ENCODE peak calls at places on chromosomes 12 and 14, in six cellular contexts. P, G, M, E, N and Q are unnamed samples. For H3K4me1, the result is how much of the 10 kb centered on the place peaks cover.

GRCh38 chr12:94152292-94153083 is 4.1 kb downstream of the PLXNC1 start:
- DNase-seq in P (no peak), G (no peak), M (no peak), E (no peak), N (no peak), Q (no peak)

GRCh38 chr12:68189766-68190700 is 30.5 kb upstream of the IFNG start:
- DNase-seq in P (no peak), G (no peak), M (peak), E (peak), N (peak), Q (no peak)

GRCh38 chr12:62192486-62193250 is 67.5 kb upstream of the USP15 start:
- DNase-seq in P (peak), G (peak), M (peak), E (peak), N (peak), Q (peak)

GRCh38 chr12:114851981-114852380 is 168.0 kb upstream of the TBX3 start:
- DNase-seq in P (no peak), G (no peak), M (no peak), E (no peak), N (no peak), Q (no peak)

GRCh38 chr12:14614704-14615121 is 47.0 kb upstream of the PLBD1 start:
- DNase-seq in P (no peak), G (no peak), M (no peak), E (no peak), N (no peak), Q (no peak)

GRCh38 chr14:21203470-21204166 is 47.8 kb upstream of the OR5AU1 start:
- DNase-seq in P (no peak), G (no peak), M (no peak), E (no peak), N (no peak), Q (no peak)

GRCh38 chr14:67526676-67527459 is 6.2 kb upstream of the PLEKHH1 start:
- DNase-seq in P (no peak), G (peak), M (no peak), E (peak), N (no peak), Q (peak)

GRCh38 chr14:100065942-100066574 is 836 bp downstream of the EVL start:
- DNase-seq in P (no peak), G (no peak), M (peak), E (no peak), N (peak), Q (peak)

GRCh38 chr12:124563809-124564208 is 3.6 kb downstream of the NCOR2 start:
- DNase-seq in P (no peak), G (no peak), M (no peak), E (no peak), N (no peak), Q (no peak)

GRCh38 chr12:124130717-124131670 is 158.0 kb downstream of the ZNF664 start:
- DNase-seq in P (no peak), G (peak), M (no peak), E (no peak), N (no peak), Q (no peak)

GRCh38 chr12:53218551-53219114 is 11.6 kb upstream of the ITGB7 start:
- DNase-seq in P (peak), G (no peak), M (no peak), E (no peak), N (no peak), Q (no peak)
- H3K4me1 ChIP-seq in P (under half), G (under half), M (under half), E (half or more), N (half or more), Q (half or more)

GRCh38 chr14:92314182-92314581 is 8.8 kb upstream of the SLC24A4 start:
- DNase-seq in P (no peak), G (no peak), M (no peak), E (no peak), N (no peak), Q (no peak)

GRCh38 chr14:92316937-92317336 is 6.0 kb upstream of the SLC24A4 start:
- DNase-seq in P (no peak), G (no peak), M (no peak), E (peak), N (no peak), Q (no peak)

GRCh38 chr14:92315050-92315785 is 7.7 kb upstream of the SLC24A4 start:
- DNase-seq in P (no peak), G (no peak), M (no peak), E (no peak), N (no peak), Q (no peak)

GRCh38 chr14:92317511-92317910 is 5.5 kb upstream of the SLC24A4 start:
- DNase-seq in P (no peak), G (no peak), M (no peak), E (peak), N (no peak), Q (no peak)

DNA sequence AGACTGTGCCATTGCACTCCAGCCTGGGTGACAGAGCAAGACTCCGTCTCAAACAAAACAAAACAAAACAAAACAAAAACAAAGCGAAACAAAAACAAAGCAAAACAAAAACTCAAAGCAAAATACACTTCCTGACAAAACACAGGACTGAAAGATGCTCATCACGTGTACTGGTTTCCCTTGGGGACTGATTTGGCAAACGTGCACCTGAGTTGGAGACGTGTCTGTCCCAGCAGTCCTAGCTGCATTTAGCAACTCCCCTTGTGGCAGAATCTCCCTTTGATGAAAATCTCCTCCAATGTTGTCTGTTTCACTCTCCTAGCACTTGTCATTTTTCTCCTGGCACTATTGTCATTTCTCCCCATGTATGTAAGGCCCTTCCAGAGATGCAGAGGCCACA is 6.8 kb upstream of the SLC24A4 start:
- DNase-seq in P (no peak), G (no peak), M (no peak), E (no peak), N (no peak), Q (no peak)
- H3K4me1 ChIP-seq in P (under half), G (under half), M (under half), E (under half), N (under half), Q (under half)

GRCh38 chr12:108817909-108818308 is 39.5 kb downstream of the SSH1 start:
- DNase-seq in P (no peak), G (no peak), M (no peak), E (no peak), N (no peak), Q (no peak)
- H3K4me1 ChIP-seq in P (under half), G (under half), M (under half), E (under half), N (under half), Q (half or more)

GRCh38 chr12:6377667-6377994 is 2.3 kb upstream of the SCNN1A start:
- DNase-seq in P (no peak), G (peak), M (no peak), E (peak), N (no peak), Q (no peak)
- H3K4me1 ChIP-seq in P (under half), G (under half), M (under half), E (under half), N (under half), Q (under half)

DNA sequence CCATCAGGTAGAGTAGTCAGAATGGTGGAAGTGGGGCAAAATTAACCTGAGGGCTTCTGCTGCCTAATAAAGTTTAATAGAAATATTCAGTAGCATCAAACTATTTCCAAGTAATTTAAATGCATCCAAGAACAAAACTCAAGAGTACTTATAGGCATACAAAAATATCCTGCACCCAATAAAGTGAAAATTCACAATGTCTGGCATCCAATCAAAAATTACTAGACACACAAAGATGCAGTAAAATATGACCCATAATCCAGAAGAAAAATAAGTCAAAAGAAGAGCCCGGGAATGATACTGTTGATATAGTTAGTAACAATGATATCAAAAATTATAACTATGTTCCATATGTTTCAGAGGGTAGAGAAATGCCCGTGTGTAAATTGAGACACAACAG is 95.3 kb downstream of the TMEM117 start:
- DNase-seq in P (no peak), G (no peak), M (no peak), E (no peak), N (no peak), Q (no peak)
- H3K4me1 ChIP-seq in P (under half), G (under half), M (under half), E (under half), N (under half), Q (under half)

DNA sequence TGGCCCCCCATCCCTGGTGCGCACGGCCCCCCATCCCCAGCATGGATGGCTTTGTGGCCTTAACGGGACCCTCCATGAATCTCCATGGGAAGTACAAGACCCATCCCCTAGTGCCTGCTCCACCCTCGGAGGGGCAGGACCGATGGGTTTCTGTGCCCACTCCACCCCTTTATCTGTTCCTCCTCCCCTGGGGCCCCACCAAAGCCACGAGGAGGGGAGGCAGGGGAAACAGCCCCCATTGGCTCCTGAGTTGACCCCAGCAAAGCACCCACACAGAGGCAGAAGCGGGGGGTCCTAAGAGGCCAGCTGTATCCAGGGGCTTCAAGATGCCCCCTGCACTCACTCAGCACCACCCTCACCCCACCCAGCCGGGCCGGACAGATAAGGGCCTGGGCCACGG is 36.1 kb upstream of the TMEM179 start:
- DNase-seq in P (no peak), G (no peak), M (no peak), E (no peak), N (no peak), Q (no peak)
- H3K4me1 ChIP-seq in P (under half), G (under half), M (under half), E (under half), N (under half), Q (under half)

GRCh38 chr12:54363047-54363446 is 1.2 kb downstream of the GPR84 start:
- DNase-seq in P (no peak), G (peak), M (no peak), E (no peak), N (no peak), Q (no peak)
- H3K4me1 ChIP-seq in P (under half), G (under half), M (under half), E (under half), N (under half), Q (under half)